ENCODE peak calls at places on chromosomes 7 and 10, in eight cellular contexts. R, Q, P, N, C, I, G and Y are unnamed samples.

GRCh38 chr7:73896454-73896853 is 35.5 kb downstream of the TMEM270 start:
- DNase-seq in P (no peak), I (no peak), G (no peak), N (no peak), R (no peak), C (no peak), Q (peak), Y (no peak)

GRCh38 chr7:27161721-27162547 is 3.4 kb downstream of the HOXA9 start:
- DNase-seq in P (no peak), N (no peak), C (no peak), R (no peak), Q (no peak), G (no peak), I (no peak), Y (peak)

GRCh38 chr7:87148332-87148955 is 3.8 kb upstream of the DMTF1 start:
- DNase-seq in C (no peak), P (peak), R (peak), I (no peak), N (no peak), G (no peak), Q (peak), Y (peak)

GRCh38 chr7:77349141-77349540 is 67.0 kb downstream of the GSAP start:
- DNase-seq in I (no peak), R (no peak), C (no peak), P (no peak), Q (peak), G (no peak), N (no peak), Y (no peak)

GRCh38 chr7:55132890-55133551 is 114.2 kb downstream of the EGFR start:
- DNase-seq in G (no peak), R (no peak), Q (peak), N (no peak), P (peak), C (peak), I (no peak), Y (no peak)

GRCh38 chr7:16986775-16987174 is 105.0 kb upstream of the AGR3 start:
- DNase-seq in P (no peak), N (no peak), C (no peak), R (no peak), G (no peak), Q (no peak), I (no peak), Y (no peak)

GRCh38 chr10:23523251-23523650 is 84.4 kb downstream of the OTUD1 start:
- DNase-seq in I (no peak), R (no peak), G (no peak), N (no peak), C (peak), P (no peak), Q (no peak), Y (no peak)

GRCh38 chr10:93039721-93040120 is 20.9 kb upstream of the CYP26C1 start:
- DNase-seq in R (no peak), P (peak), N (peak), Q (no peak), C (peak), G (no peak), I (no peak), Y (peak)

GRCh38 chr10:21372651-21373410 is 152.7 kb downstream of the SKIDA1 start:
- DNase-seq in I (no peak), C (no peak), G (no peak), N (peak), P (peak), Q (peak), R (peak), Y (peak)

GRCh38 chr10:45463244-45464116 is 89.5 kb downstream of the ALOX5 start:
- DNase-seq in Q (no peak), P (no peak), N (no peak), G (no peak), C (no peak), R (no peak), I (no peak), Y (no peak)

GRCh38 chr10:124448696-124449169 is 1.1 kb downstream of the NKX1-2 start:
- DNase-seq in P (no peak), R (peak), Q (no peak), G (no peak), C (no peak), I (no peak), N (no peak), Y (peak)

GRCh38 chr7:108090791-108091460 is 39.2 kb downstream of the LAMB4 start:
- DNase-seq in P (no peak), Q (no peak), I (peak), G (no peak), C (no peak), N (no peak), R (no peak), Y (no peak)

GRCh38 chr7:49244543-49244942 is 320.2 kb downstream of the CDC14C start:
- DNase-seq in C (no peak), G (peak), Q (no peak), N (no peak), I (no peak), P (no peak), R (no peak), Y (peak)

GRCh38 chr7:26198133-26198780 is 2.3 kb downstream of the HNRNPA2B1 start:
- DNase-seq in Q (peak), I (no peak), C (no peak), P (no peak), R (no peak), G (no peak), N (no peak), Y (peak)

GRCh38 chr10:99927719-99928280 is 81.9 kb downstream of the DNMBP start:
- DNase-seq in C (peak), N (no peak), I (no peak), P (no peak), R (no peak), Q (peak), G (no peak), Y (no peak)

GRCh38 chr10:7085913-7086589 is 324.8 kb downstream of the SFMBT2 start:
- DNase-seq in C (no peak), Q (no peak), G (no peak), N (no peak), I (peak), R (no peak), P (no peak), Y (peak)

GRCh38 chr7:23239709-23240108 is 6.9 kb upstream of the GPNMB start:
- DNase-seq in G (no peak), R (no peak), P (no peak), N (no peak), C (no peak), Q (no peak), I (no peak), Y (no peak)

GRCh38 chr7:2266911-2267310 is 24.9 kb downstream of the NUDT1 start:
- DNase-seq in P (no peak), Q (peak), C (no peak), N (no peak), G (no peak), R (no peak), I (no peak), Y (no peak)

GRCh38 chr10:124152139-124152780 is 58.9 kb upstream of the CHST15 start:
- DNase-seq in C (peak), R (no peak), P (peak), N (no peak), G (no peak), Q (no peak), I (no peak), Y (no peak)

GRCh38 chr7:23654508-23654907 is 25.5 kb upstream of the FAM221A start:
- DNase-seq in P (peak), G (no peak), C (peak), Q (peak), N (no peak), R (peak), I (peak), Y (peak)

GRCh38 chr7:72504057-72504456 is 91.9 kb upstream of the CALN1 start:
- DNase-seq in G (no peak), I (no peak), Q (no peak), P (no peak), R (no peak), N (no peak), C (peak), Y (no peak)

GRCh38 chr7:126723966-126724544 is 528.7 kb downstream of the GRM8 start:
- DNase-seq in G (no peak), N (no peak), I (no peak), R (no peak), P (no peak), C (no peak), Q (peak), Y (no peak)

GRCh38 chr10:51654918-51655317 is 44.5 kb downstream of the CSTF2T start:
- DNase-seq in G (no peak), C (no peak), N (no peak), R (no peak), Q (no peak), I (no peak), P (no peak), Y (no peak)

GRCh38 chr7:99557196-99557607 is 1.2 kb upstream of the ZNF655 start:
- DNase-seq in N (no peak), Q (no peak), P (no peak), G (no peak), C (no peak), R (no peak), I (peak), Y (no peak)

GRCh38 chr7:157723205-157723604 is 386.4 kb downstream of the DNAJB6 start:
- DNase-seq in N (no peak), I (no peak), C (no peak), R (no peak), P (no peak), Q (no peak), G (no peak), Y (no peak)

GRCh38 chr10:59175538-59176240 is 754 bp upstream of the PHYHIPL start:
- DNase-seq in C (peak), N (no peak), R (no peak), G (no peak), I (no peak), P (no peak), Q (no peak), Y (peak)

GRCh38 chr10:128739937-128740336 is 613.7 kb upstream of the MKI67 start:
- DNase-seq in I (no peak), P (peak), Q (no peak), C (no peak), N (no peak), G (peak), R (no peak), Y (peak)

GRCh38 chr10:12801214-12802087 is 200.1 kb downstream of the CCDC3 start:
- DNase-seq in Q (peak), N (no peak), C (no peak), R (no peak), P (no peak), I (no peak), G (no peak), Y (no peak)

GRCh38 chr10:114732931-114733330 is 74.9 kb upstream of the ABLIM1 start:
- DNase-seq in G (no peak), P (no peak), R (no peak), Q (no peak), I (no peak), C (no peak), N (no peak), Y (no peak)

GRCh38 chr7:28487487-28487886 is 75.2 kb downstream of the CREB5 start:
- DNase-seq in P (no peak), R (no peak), Q (no peak), C (no peak), I (no peak), G (no peak), N (no peak), Y (no peak)

GRCh38 chr10:104938031-104938430 is 296.9 kb downstream of the SORCS3 start:
- DNase-seq in R (no peak), Q (no peak), C (no peak), N (no peak), P (no peak), I (no peak), G (no peak), Y (no peak)

GRCh38 chr7:4549681-4550080 is 132.4 kb upstream of the FOXK1 start:
- DNase-seq in G (no peak), N (no peak), R (peak), I (no peak), Q (no peak), C (no peak), P (no peak), Y (no peak)

GRCh38 chr10:128035557-128035973 is 90.7 kb downstream of the MKI67 start:
- DNase-seq in Q (peak), R (peak), I (peak), N (no peak), G (peak), P (peak), C (no peak), Y (peak)

GRCh38 chr7:128209229-128210035 is 31.6 kb upstream of the LEP start:
- DNase-seq in Q (peak), P (peak), I (peak), N (peak), G (peak), R (peak), C (peak), Y (peak)

GRCh38 chr7:98257701-98258100 is 5.7 kb upstream of the TECPR1 start:
- DNase-seq in P (no peak), Q (no peak), C (no peak), N (no peak), R (no peak), I (no peak), G (no peak), Y (no peak)

GRCh38 chr7:137151056-137151731 is 192.3 kb downstream of the PTN start:
- DNase-seq in Q (no peak), P (no peak), G (no peak), R (no peak), I (no peak), N (no peak), C (no peak), Y (no peak)
- TF ChIP-seq POLR2AphosphoS5 in Q (no peak), P (no peak), G (no peak), R (peak), I (no peak), N (no peak), C (no peak), Y (no peak)

GRCh38 chr10:68135922-68136718 is 26.8 kb downstream of the MYPN start:
- DNase-seq in N (no peak), Q (peak), G (peak), I (no peak), R (no peak), P (peak), C (no peak), Y (peak)
- H3K4me3 ChIP-seq in N (no peak), Q (no peak), G (no peak), I (no peak), R (no peak), P (peak), C (no peak), Y (no peak)

DNA sequence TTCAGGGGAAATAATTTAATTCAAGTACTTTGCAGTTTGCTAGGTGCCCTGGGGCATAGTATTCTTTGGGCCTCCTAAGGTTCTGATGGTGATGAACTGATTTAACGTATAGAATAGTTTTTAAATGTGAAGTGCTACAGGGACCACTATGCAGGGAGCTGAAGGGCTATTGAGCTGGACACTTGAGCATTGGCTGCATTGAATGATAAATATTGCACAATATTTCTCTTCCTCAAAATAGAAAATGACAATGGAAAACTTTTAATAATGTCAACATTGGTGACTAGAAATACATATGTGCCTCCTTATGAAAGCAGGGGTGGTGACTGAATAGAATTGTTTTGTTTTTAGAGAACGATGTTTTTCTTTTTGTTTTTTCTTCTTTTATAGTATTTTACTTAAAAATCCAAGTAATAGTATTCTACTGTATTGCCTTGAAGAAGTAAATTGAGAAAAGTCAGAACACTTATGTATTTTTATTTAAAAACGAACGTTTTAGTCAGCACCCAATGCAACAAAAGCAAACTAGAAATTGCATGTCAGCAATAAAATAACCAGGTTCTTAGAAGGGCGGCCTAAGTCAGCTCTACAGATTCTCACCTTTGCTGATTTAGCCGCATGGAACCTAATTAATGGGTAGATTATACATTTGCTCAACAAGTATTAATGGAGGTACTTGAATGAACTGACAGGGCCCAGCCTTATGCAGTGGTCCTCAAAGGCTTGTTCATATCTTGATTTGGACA is 244.0 kb upstream of the KLF6 start:
- DNase-seq in C (no peak), I (no peak), G (no peak), R (no peak), N (no peak), Q (no peak), P (no peak), Y (no peak)
- H3K4me2 ChIP-seq in C (no peak), I (no peak), G (no peak), R (no peak), N (no peak), Q (no peak), P (no peak), Y (no peak)

GRCh38 chr7:69256634-69257081 is 341.6 kb upstream of the AUTS2 start:
- DNase-seq in C (no peak), R (no peak), N (no peak), Q (no peak), G (no peak), I (no peak), P (no peak), Y (no peak)
- TF ChIP-seq POLR2AphosphoS5 in C (no peak), R (no peak), N (no peak), Q (no peak), G (no peak), I (no peak), P (no peak), Y (no peak)

DNA sequence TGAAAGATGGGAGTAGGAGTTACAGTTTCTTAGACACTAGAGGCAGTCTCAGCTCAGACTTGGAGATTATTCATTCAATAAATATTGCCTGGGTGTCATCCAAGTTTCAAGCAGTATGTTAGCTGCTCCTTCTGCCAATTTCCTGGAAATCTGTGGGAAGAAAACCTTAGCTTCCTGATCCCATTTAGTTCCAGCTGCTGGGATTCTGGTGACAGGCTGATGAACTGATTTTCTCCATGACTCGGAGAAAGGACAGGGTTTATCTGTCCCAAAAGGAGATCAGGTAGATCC is 95.8 kb downstream of the CLEC2L start:
- DNase-seq in C (no peak), P (no peak), Q (peak), N (no peak), G (no peak), R (no peak), I (no peak), Y (no peak)
- H3K4me3 ChIP-seq in C (no peak), P (no peak), Q (no peak), N (no peak), G (no peak), R (no peak), I (no peak), Y (no peak)

DNA sequence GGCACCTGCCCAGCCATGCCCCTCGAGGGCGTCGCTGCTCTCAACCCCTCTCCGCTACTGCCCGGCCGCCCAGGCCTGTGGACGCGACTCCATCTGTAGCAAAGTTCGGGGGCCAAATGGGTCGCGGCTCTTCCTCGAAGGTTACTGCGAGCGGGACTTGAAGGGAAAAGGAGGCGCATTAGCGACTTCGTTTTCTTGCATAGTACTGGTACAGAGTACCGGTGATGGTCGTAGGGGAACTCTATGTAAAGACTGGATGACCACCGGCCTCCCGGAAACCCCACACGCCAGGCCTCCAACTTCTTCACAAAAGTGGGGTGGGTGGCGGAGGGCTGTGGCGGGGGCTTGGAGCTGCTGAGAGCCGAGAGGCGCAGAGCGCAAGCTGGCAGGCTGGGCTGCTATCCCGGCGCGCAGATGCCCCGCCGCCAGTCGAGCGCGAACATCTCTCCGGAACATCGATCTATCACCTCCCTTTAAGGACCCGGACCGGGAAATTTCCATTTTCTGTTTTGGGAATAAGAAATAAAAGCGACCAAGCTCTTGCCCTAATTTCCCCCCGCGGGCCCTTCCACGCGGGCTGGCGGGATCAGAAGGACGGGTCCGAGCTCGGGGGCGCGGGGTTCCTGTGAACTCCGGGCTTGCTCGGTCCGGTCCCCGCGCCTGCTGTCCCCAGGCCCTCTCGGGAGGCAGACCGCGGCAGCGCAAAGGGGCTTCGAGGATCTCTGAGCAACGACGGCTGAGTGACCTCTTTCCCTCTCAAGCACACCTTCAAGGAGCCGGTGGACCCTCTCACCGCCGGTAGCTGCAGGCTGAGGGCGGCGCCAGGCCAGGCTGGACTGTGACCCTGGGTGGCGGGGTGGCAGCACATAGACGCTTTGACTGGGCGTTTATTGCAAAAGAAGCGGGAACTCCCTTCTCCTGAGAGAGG is 12.2 kb upstream of the FEZF1 start:
- DNase-seq in I (no peak), Q (no peak), N (no peak), G (no peak), R (no peak), P (no peak), C (peak), Y (peak)
- H3K4me2 ChIP-seq in I (no peak), Q (peak), N (no peak), G (peak), R (no peak), P (no peak), C (peak), Y (peak)

DNA sequence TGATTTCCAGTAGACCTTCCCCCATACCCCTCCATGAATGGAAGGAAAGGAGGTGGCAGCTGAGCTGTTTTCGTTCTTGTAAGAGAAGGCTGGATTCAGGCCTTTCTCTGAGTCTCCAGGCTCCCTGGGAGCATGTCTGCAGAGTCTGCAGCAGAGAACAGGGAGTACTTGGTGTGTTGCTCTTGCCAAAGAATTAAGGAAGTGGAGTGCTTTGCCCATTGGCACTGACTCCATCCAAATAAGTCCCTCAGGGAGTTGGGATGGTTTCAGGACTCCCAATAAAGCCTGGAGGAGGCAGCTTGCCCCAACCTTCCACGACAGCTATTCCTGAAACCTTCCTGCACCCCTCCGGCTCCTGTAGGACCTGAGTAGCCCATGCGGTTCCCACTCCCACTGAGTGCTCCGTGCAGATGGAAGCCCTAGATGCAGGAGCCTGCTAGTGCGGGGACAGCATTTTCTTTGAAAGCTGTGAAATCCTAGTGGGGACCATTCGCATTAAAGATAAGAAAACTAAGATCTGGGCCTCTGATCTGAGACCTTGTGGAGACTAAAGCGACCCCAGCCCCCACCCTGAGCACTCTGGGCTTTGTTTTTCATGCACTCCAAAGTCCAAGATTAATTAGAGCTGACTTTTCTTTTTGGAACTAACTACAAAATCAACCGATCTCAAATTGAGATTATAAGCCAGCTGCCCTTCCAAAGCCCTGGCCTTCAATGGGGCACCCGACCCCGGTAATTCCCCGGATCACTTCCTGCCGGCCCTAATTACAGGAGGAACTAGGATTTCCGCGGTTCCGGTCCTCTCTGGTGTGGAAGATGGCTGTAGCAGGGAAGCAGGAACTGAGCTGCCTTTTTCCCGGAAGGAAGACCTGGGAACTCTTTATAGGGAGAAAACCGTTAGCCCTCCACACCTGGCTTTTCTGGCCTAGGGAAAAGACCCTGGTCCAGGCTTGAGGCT is 110.1 kb downstream of the COL13A1 start:
- DNase-seq in N (no peak), C (no peak), Q (peak), G (no peak), P (no peak), I (no peak), R (no peak), Y (peak)
- TF ChIP-seq POLR2AphosphoS5 in N (no peak), C (no peak), Q (no peak), G (no peak), P (no peak), I (no peak), R (no peak), Y (no peak)